ENCODE peak calls at places on chromosomes 5 and 9, in four cellular contexts. F is K562, R is GM12878, I is SK-N-SH. S is an unnamed sample.

GRCh38 chr5:145579336-145579735 is 255.8 kb downstream of the PRELID2 start:
- DNase-seq in F (no peak), R (no peak), I (no peak), S (no peak)

GRCh38 chr5:152072076-152072475 is 147.4 kb upstream of the GLRA1 start:
- DNase-seq in F (no peak), R (no peak), I (no peak), S (no peak)

GRCh38 chr5:172727551-172727950 is 43.4 kb downstream of the DUSP1 start:
- DNase-seq in F (no peak), R (no peak), I (no peak), S (no peak)

GRCh38 chr9:134335490-134336173 is 9.4 kb downstream of the RXRA start:
- DNase-seq in F (no peak), R (no peak), I (no peak), S (no peak)

GRCh38 chr5:136054133-136054996 is 25.6 kb downstream of the TGFBI start:
- DNase-seq in F (no peak), R (no peak), I (no peak), S (no peak)

GRCh38 chr5:150217874-150218692 is 28.2 kb downstream of the SLC6A7 start:
- DNase-seq in F (peak; percentile 82), R (peak; percentile 28), I (peak; percentile 91), S (peak; percentile 90)

GRCh38 chr5:134410822-134411221 is 859 bp downstream of the CDKN2AIPNL start:
- DNase-seq in F (no peak), R (no peak), I (no peak), S (no peak)

GRCh38 chr9:21812415-21812814 is 10.0 kb downstream of the MTAP start:
- DNase-seq in F (no peak), R (no peak), I (no peak), S (no peak)

GRCh38 chr9:120500733-120501132 is 79.2 kb downstream of the CDK5RAP2 start:
- DNase-seq in F (no peak), R (no peak), I (no peak), S (no peak)

GRCh38 chr5:97142521-97143254 is at the start of gene LIX1:
- DNase-seq in F (peak; percentile 35), R (no peak), I (peak; percentile 68), S (peak; percentile 59)

GRCh38 chr9:133374612-133375115 is 1.2 kb downstream of the SURF4 start:
- DNase-seq in F (peak; percentile 46), R (no peak), I (no peak), S (no peak)

GRCh38 chr9:134165357-134166315 is 1.3 kb upstream of the RNU6ATAC start:
- DNase-seq in F (no peak), R (no peak), I (peak; percentile 63), S (no peak)

GRCh38 chr9:126148994-126149393 is 177.6 kb upstream of the MVB12B start:
- DNase-seq in F (no peak), R (no peak), I (no peak), S (no peak)

GRCh38 chr5:10355071-10355889 is 1.8 kb downstream of the MARCHF6 start:
- DNase-seq in F (no peak), R (no peak), I (no peak), S (no peak)

GRCh38 chr9:1208185-1208584 is 158.0 kb downstream of the DMRT2 start:
- DNase-seq in F (no peak), R (no peak), I (no peak), S (no peak)

GRCh38 chr5:51843893-51844292 is 460.6 kb downstream of the ISL1 start:
- DNase-seq in F (no peak), R (no peak), I (no peak), S (no peak)

GRCh38 chr9:34578241-34579096 is 11.1 kb downstream of the CNTFR start:
- DNase-seq in F (no peak), R (no peak), I (peak; percentile 85), S (peak; percentile 56)

GRCh38 chr5:179164331-179165311 is 104.4 kb downstream of the ZNF354C start:
- DNase-seq in F (no peak), R (no peak), I (no peak), S (peak; percentile 7)

GRCh38 chr5:50823568-50823967 is 157.1 kb downstream of the PARP8 start:
- DNase-seq in F (no peak), R (no peak), I (no peak), S (no peak)

GRCh38 chr9:113523421-113524141 is 60.1 kb downstream of the RGS3 start:
- DNase-seq in F (no peak), R (peak; percentile 85), I (no peak), S (no peak)

GRCh38 chr5:149860801-149861322 is 83.7 kb downstream of the PDE6A start:
- DNase-seq in F (no peak), R (peak; percentile 33), I (no peak), S (peak; percentile 26)

GRCh38 chr9:105091004-105091640 is 153.3 kb upstream of the SLC44A1 start:
- DNase-seq in F (no peak), R (no peak), I (no peak), S (no peak)

GRCh38 chr5:134647750-134648424 is 698 bp upstream of the SEC24A start:
- DNase-seq in F (peak; percentile 24), R (peak; percentile 85), I (no peak), S (no peak)

GRCh38 chr9:133119039-133119438 is 2.0 kb downstream of the RALGDS start:
- DNase-seq in F (no peak), R (no peak), I (peak; percentile 82), S (no peak)

GRCh38 chr5:52453176-52453575 is 334.5 kb upstream of the ITGA1 start:
- DNase-seq in F (no peak), R (no peak), I (no peak), S (no peak)

GRCh38 chr9:84670106-84670800 is 724 bp downstream of the NTRK2 start:
- DNase-seq in F (no peak), R (no peak), I (peak; percentile 60), S (peak; percentile 62)

GRCh38 chr5:172700686-172701324 is 59.7 kb downstream of the NEURL1B start:
- DNase-seq in F (no peak), R (no peak), I (no peak), S (no peak)

GRCh38 chr5:147911427-147911826 is 5.1 kb upstream of the C5orf46 start:
- DNase-seq in F (no peak), R (no peak), I (no peak), S (no peak)

DNA sequence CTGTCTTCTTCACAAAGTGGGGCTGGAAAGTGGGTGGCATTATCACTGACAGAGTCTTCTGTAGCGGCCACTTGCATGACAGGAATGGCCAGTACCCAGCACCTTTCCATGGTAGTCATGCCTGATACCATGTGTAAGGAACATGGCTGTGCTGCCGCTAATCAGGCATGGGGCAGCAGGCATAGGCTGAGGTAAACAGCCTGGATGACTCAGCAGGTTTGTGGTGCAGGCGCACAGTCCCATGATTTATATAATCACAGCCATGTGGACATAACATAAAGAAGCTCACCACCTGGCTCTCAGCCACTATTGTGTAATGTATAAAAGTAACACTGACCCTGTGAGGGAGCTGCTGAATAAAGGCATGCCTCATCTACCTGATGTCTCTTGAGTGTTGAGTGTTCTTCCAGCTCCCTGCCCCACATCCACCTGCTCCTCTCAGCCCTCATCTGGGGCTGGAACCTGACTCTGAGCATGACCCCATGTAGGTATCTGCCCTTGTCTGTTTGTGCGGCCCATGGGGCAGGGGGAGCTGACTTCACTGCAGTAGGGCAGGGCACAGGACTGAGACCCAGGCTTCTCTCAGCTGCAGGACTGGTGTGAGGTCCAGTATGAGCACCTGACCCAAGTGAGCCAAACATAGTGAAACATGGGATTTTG is 13.2 kb upstream of the ICE1 start:
- DNase-seq in F (no peak), R (no peak), I (no peak), S (no peak)
- TF ChIP-seq USF1 in F (no peak), R (no peak), I (no peak), S (no peak)

GRCh38 chr5:157963761-157964160 is 104.8 kb upstream of the CLINT1 start:
- DNase-seq in F (no peak), R (no peak), I (no peak), S (no peak)

GRCh38 chr5:157961828-157962390 is 103.0 kb upstream of the CLINT1 start:
- DNase-seq in F (no peak), R (no peak), I (peak; percentile 52), S (no peak)

GRCh38 chr5:157963244-157963643 is 104.3 kb upstream of the CLINT1 start:
- DNase-seq in F (no peak), R (no peak), I (no peak), S (no peak)

GRCh38 chr5:157959355-157959754 is 100.4 kb upstream of the CLINT1 start:
- DNase-seq in F (no peak), R (no peak), I (no peak), S (no peak)

DNA sequence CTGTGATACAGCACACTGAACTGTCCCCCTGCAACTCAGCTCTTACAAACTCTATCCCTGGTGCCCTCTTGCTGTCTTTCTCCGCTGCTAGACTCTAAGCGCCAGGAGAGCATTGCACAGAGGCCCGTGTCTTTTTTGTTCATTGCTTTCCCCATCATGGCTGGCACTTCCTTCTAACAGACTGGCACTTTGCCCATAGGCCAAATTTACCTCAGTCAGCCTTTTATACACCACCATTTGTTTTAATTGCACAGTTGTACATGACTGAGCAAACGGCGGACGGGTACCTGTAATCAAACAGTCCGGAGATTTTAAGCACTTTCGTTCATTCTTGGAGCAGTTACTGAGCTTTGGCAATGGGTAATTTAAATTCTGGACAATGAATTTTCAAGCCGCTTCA is 102.2 kb upstream of the CLINT1 start:
- DNase-seq in F (no peak), R (no peak), I (peak; percentile 34), S (no peak)
- TF ChIP-seq USF1 in F (no peak), R (no peak), I (no peak), S (no peak)

DNA sequence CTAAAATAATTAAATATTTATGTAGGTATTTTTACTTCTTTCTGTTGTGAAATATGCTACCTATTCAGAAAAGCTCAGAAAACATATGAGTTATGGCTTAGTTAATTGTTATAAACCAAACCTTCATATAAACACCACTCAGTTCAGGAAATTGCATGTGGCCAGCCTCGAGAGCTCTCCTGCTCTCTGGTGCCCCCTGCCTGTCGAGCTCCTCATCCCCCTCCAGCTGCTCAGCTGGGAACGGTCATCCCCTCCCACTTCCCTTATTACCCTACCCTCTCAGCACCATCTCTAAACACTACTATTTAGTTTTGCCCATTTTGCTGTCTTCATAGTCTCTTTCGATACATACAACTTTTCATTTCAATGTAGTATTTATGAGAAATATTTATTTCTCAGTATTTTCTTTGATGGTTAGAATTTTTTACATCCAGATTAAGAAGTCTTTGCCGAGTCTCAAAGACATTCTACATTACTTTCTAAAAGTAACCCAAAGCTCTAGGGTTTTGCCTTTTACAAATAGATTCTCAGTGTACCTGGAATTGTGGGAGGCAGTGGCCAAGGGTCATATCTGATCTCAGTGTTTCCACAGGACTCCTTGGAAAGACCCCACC is 51.2 kb upstream of the SEMA4D start:
- DNase-seq in F (peak; percentile 74), R (peak; percentile 62), I (peak; percentile 89), S (peak; percentile 82)
- TF ChIP-seq USF1 in F (no peak), R (no peak), I (no peak), S (no peak)

DNA sequence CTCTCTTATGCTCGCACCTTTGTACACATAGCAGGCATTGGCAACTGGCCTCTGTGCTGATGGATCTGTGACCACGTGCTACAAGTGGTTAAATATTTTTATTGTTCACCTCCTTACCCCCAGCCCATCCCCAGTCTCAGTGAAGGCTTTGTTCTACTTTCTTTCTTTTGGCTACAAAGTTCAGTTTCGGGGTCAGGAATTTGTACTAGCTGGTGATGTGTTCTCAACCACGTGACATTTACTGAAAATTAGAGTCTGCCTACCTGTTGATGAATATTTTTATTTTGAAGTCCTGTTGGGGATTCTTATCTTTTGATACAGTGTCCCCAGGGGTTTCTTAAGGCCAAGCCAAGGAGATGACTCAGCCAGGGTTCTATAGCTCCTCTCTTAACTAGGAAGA is 47.8 kb downstream of the C9orf57 start:
- DNase-seq in F (no peak), R (no peak), I (no peak), S (no peak)
- TF ChIP-seq USF1 in F (no peak), R (no peak), I (no peak), S (no peak)